ENCODE peak calls at places on chromosomes 11 and 22, in seven cellular contexts. One of them, this sample, is unnamed.

GRCh38 chr22:24474649-24475048 is 20.5 kb upstream of the UPB1 start:
- DNase-seq in ovary: no peak
- DNase-seq in AG04450: no peak
- DNase-seq in kidney: no peak
- DNase-seq in IMR-90: peak
- DNase-seq in fibroblast of lung: peak
- DNase-seq in CD8-positive, alpha-beta T cell: no peak
- DNase-seq in this sample: no peak

GRCh38 chr22:49992921-49993648 is 19.5 kb downstream of the IL17REL start:
- DNase-seq in fibroblast of lung: peak
- DNase-seq in ovary: no peak
- DNase-seq in IMR-90: peak
- DNase-seq in CD8-positive, alpha-beta T cell: peak
- DNase-seq in AG04450: no peak
- DNase-seq in kidney: peak
- DNase-seq in this sample: peak

GRCh38 chr22:24500251-24500820 is 5.2 kb downstream of the UPB1 start:
- DNase-seq in kidney: peak
- DNase-seq in fibroblast of lung: no peak
- DNase-seq in ovary: no peak
- DNase-seq in CD8-positive, alpha-beta T cell: no peak
- DNase-seq in IMR-90: no peak
- DNase-seq in AG04450: no peak
- DNase-seq in this sample: peak

GRCh38 chr11:130213143-130213978 is 53.8 kb downstream of the ST14 start:
- DNase-seq in fibroblast of lung: peak
- DNase-seq in ovary: peak
- DNase-seq in AG04450: no peak
- DNase-seq in CD8-positive, alpha-beta T cell: peak
- DNase-seq in kidney: peak
- DNase-seq in IMR-90: peak
- DNase-seq in this sample: peak

GRCh38 chr11:95545116-95545875 is 244.3 kb downstream of the FAM76B start:
- DNase-seq in fibroblast of lung: no peak
- DNase-seq in CD8-positive, alpha-beta T cell: no peak
- DNase-seq in IMR-90: no peak
- DNase-seq in kidney: no peak
- DNase-seq in ovary: no peak
- DNase-seq in AG04450: no peak
- DNase-seq in this sample: no peak

GRCh38 chr22:19579880-19580279 is 55.7 kb upstream of the CLDN5 start:
- DNase-seq in CD8-positive, alpha-beta T cell: no peak
- DNase-seq in fibroblast of lung: no peak
- DNase-seq in ovary: peak
- DNase-seq in IMR-90: no peak
- DNase-seq in AG04450: no peak
- DNase-seq in kidney: peak
- DNase-seq in this sample: peak

GRCh38 chr11:3904228-3904627 is 48.8 kb downstream of the STIM1 start:
- DNase-seq in ovary: no peak
- DNase-seq in fibroblast of lung: no peak
- DNase-seq in CD8-positive, alpha-beta T cell: no peak
- DNase-seq in IMR-90: no peak
- DNase-seq in kidney: no peak
- DNase-seq in AG04450: no peak
- DNase-seq in this sample: no peak

GRCh38 chr11:122202951-122203456 is 87.0 kb upstream of the BLID start:
- DNase-seq in ovary: peak
- DNase-seq in AG04450: peak
- DNase-seq in IMR-90: peak
- DNase-seq in kidney: peak
- DNase-seq in fibroblast of lung: peak
- DNase-seq in CD8-positive, alpha-beta T cell: peak
- DNase-seq in this sample: peak

GRCh38 chr11:105589346-105589745 is 20.5 kb upstream of the GRIA4 start:
- DNase-seq in AG04450: no peak
- DNase-seq in CD8-positive, alpha-beta T cell: no peak
- DNase-seq in fibroblast of lung: peak
- DNase-seq in ovary: no peak
- DNase-seq in IMR-90: peak
- DNase-seq in kidney: no peak
- DNase-seq in this sample: no peak

GRCh38 chr11:104738918-104739317 is 159.3 kb downstream of the CASP12 start:
- DNase-seq in IMR-90: no peak
- DNase-seq in CD8-positive, alpha-beta T cell: no peak
- DNase-seq in fibroblast of lung: no peak
- DNase-seq in kidney: no peak
- DNase-seq in AG04450: no peak
- DNase-seq in ovary: no peak
- DNase-seq in this sample: no peak

GRCh38 chr11:122977455-122978302 is 4.0 kb downstream of the BSX start:
- DNase-seq in fibroblast of lung: no peak
- DNase-seq in CD8-positive, alpha-beta T cell: no peak
- DNase-seq in IMR-90: no peak
- DNase-seq in kidney: no peak
- DNase-seq in AG04450: no peak
- DNase-seq in ovary: no peak
- DNase-seq in this sample: peak

GRCh38 chr22:46774456-46775363 is 12.3 kb downstream of the TBC1D22A start:
- DNase-seq in AG04450: no peak
- DNase-seq in fibroblast of lung: no peak
- DNase-seq in ovary: no peak
- DNase-seq in kidney: peak
- DNase-seq in IMR-90: no peak
- DNase-seq in CD8-positive, alpha-beta T cell: peak
- DNase-seq in this sample: peak

GRCh38 chr22:20240900-20241299 is 27.2 kb downstream of the RTN4R start:
- DNase-seq in CD8-positive, alpha-beta T cell: no peak
- DNase-seq in ovary: no peak
- DNase-seq in AG04450: no peak
- DNase-seq in IMR-90: no peak
- DNase-seq in kidney: no peak
- DNase-seq in fibroblast of lung: no peak
- DNase-seq in this sample: no peak

GRCh38 chr22:42297778-42298177 is 27.3 kb upstream of the TCF20 start:
- DNase-seq in IMR-90: no peak
- DNase-seq in fibroblast of lung: no peak
- DNase-seq in CD8-positive, alpha-beta T cell: no peak
- DNase-seq in AG04450: no peak
- DNase-seq in kidney: no peak
- DNase-seq in ovary: no peak
- DNase-seq in this sample: no peak
- H3K4me3 ChIP-seq in IMR-90: no peak
- H3K4me3 ChIP-seq in fibroblast of lung: no peak
- H3K4me3 ChIP-seq in CD8-positive, alpha-beta T cell: no peak
- H3K4me3 ChIP-seq in AG04450: no peak
- H3K4me3 ChIP-seq in kidney: no peak
- H3K4me3 ChIP-seq in ovary: no peak
- H3K4me3 ChIP-seq in this sample: no peak

GRCh38 chr11:78446210-78446609 is 28.6 kb upstream of the GAB2 start:
- DNase-seq in AG04450: no peak
- DNase-seq in kidney: no peak
- DNase-seq in IMR-90: no peak
- DNase-seq in fibroblast of lung: no peak
- DNase-seq in ovary: no peak
- DNase-seq in CD8-positive, alpha-beta T cell: no peak
- DNase-seq in this sample: no peak
- TF ChIP-seq CTCF in AG04450: no peak
- TF ChIP-seq CTCF in kidney: no peak
- TF ChIP-seq CTCF in IMR-90: no peak
- TF ChIP-seq CTCF in fibroblast of lung: no peak
- TF ChIP-seq CTCF in ovary: no peak
- TF ChIP-seq CTCF in CD8-positive, alpha-beta T cell: no peak
- TF ChIP-seq CTCF in this sample: no peak

DNA sequence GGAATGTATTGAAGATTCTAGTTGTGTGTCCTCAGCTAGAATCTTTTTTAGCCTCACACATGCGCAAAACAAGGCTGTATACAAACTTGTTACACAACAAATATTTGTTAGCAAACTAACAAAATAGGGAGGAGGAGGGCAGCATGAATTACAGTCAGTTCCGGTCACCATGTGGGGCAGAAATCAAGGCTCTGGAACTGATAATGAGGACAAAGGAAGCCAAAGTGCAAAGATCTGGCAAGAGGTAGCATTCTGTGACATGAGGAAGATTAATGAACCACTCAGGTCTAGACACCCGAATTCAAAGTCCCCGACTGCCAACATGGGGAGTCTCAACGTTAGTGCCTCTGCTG is 1.9 kb downstream of the SUN2 start:
- DNase-seq in kidney: no peak
- DNase-seq in ovary: no peak
- DNase-seq in fibroblast of lung: no peak
- DNase-seq in CD8-positive, alpha-beta T cell: no peak
- DNase-seq in IMR-90: no peak
- DNase-seq in AG04450: no peak
- DNase-seq in this sample: no peak
- H3K4me3 ChIP-seq in kidney: peak
- H3K4me3 ChIP-seq in ovary: peak
- H3K4me3 ChIP-seq in fibroblast of lung: peak
- H3K4me3 ChIP-seq in CD8-positive, alpha-beta T cell: peak
- H3K4me3 ChIP-seq in IMR-90: no peak
- H3K4me3 ChIP-seq in AG04450: peak
- H3K4me3 ChIP-seq in this sample: peak

GRCh38 chr22:37634505-37635002 is 4.9 kb upstream of the SH3BP1 start:
- DNase-seq in fibroblast of lung: no peak
- DNase-seq in AG04450: no peak
- DNase-seq in IMR-90: no peak
- DNase-seq in CD8-positive, alpha-beta T cell: no peak
- DNase-seq in kidney: no peak
- DNase-seq in ovary: no peak
- DNase-seq in this sample: no peak
- TF ChIP-seq CTCF in fibroblast of lung: no peak
- TF ChIP-seq CTCF in AG04450: peak
- TF ChIP-seq CTCF in IMR-90: peak
- TF ChIP-seq CTCF in CD8-positive, alpha-beta T cell: no peak
- TF ChIP-seq CTCF in kidney: no peak
- TF ChIP-seq CTCF in ovary: peak
- TF ChIP-seq CTCF in this sample: no peak

GRCh38 chr11:73137262-73137941 is 4.7 kb downstream of the FCHSD2 start:
- DNase-seq in IMR-90: no peak
- DNase-seq in fibroblast of lung: no peak
- DNase-seq in AG04450: no peak
- DNase-seq in kidney: no peak
- DNase-seq in CD8-positive, alpha-beta T cell: no peak
- DNase-seq in ovary: no peak
- DNase-seq in this sample: no peak

GRCh38 chr11:73135346-73136284 is 6.5 kb downstream of the FCHSD2 start:
- DNase-seq in AG04450: no peak
- DNase-seq in ovary: no peak
- DNase-seq in fibroblast of lung: no peak
- DNase-seq in CD8-positive, alpha-beta T cell: no peak
- DNase-seq in kidney: no peak
- DNase-seq in IMR-90: no peak
- DNase-seq in this sample: no peak

GRCh38 chr11:73140213-73141030 is 1.7 kb downstream of the FCHSD2 start:
- DNase-seq in kidney: peak
- DNase-seq in CD8-positive, alpha-beta T cell: no peak
- DNase-seq in fibroblast of lung: peak
- DNase-seq in IMR-90: peak
- DNase-seq in AG04450: no peak
- DNase-seq in ovary: peak
- DNase-seq in this sample: peak

GRCh38 chr11:73139476-73140198 is 2.5 kb downstream of the FCHSD2 start:
- DNase-seq in CD8-positive, alpha-beta T cell: no peak
- DNase-seq in kidney: no peak
- DNase-seq in IMR-90: peak
- DNase-seq in fibroblast of lung: peak
- DNase-seq in ovary: no peak
- DNase-seq in AG04450: no peak
- DNase-seq in this sample: no peak

DNA sequence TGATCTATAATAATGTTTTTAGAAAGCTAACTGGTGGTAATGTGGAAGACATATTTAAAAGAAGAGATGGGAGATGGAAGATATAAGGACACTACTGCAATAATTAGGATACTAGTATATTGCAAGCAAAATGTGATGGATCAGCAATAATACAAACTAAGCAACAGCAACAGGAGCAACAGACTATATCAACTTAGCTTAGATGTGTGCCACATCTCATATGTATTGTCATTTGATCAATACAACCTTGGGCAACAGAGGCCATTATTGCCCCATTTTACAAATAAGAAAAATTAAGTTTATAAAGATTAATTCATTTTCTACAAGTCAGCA is 4.2 kb downstream of the FCHSD2 start:
- DNase-seq in CD8-positive, alpha-beta T cell: no peak
- DNase-seq in ovary: no peak
- DNase-seq in AG04450: no peak
- DNase-seq in kidney: no peak
- DNase-seq in fibroblast of lung: no peak
- DNase-seq in IMR-90: no peak
- DNase-seq in this sample: no peak
- H3K4me3 ChIP-seq in CD8-positive, alpha-beta T cell: no peak
- H3K4me3 ChIP-seq in ovary: no peak
- H3K4me3 ChIP-seq in AG04450: no peak
- H3K4me3 ChIP-seq in kidney: no peak
- H3K4me3 ChIP-seq in fibroblast of lung: no peak
- H3K4me3 ChIP-seq in IMR-90: no peak
- H3K4me3 ChIP-seq in this sample: peak

GRCh38 chr11:44484211-44484610 is 81.3 kb upstream of the CD82 start:
- DNase-seq in IMR-90: peak
- DNase-seq in fibroblast of lung: no peak
- DNase-seq in CD8-positive, alpha-beta T cell: no peak
- DNase-seq in kidney: no peak
- DNase-seq in ovary: no peak
- DNase-seq in AG04450: no peak
- DNase-seq in this sample: no peak
- TF ChIP-seq CTCF in IMR-90: peak
- TF ChIP-seq CTCF in fibroblast of lung: peak
- TF ChIP-seq CTCF in CD8-positive, alpha-beta T cell: no peak
- TF ChIP-seq CTCF in kidney: no peak
- TF ChIP-seq CTCF in ovary: no peak
- TF ChIP-seq CTCF in AG04450: peak
- TF ChIP-seq CTCF in this sample: no peak

DNA sequence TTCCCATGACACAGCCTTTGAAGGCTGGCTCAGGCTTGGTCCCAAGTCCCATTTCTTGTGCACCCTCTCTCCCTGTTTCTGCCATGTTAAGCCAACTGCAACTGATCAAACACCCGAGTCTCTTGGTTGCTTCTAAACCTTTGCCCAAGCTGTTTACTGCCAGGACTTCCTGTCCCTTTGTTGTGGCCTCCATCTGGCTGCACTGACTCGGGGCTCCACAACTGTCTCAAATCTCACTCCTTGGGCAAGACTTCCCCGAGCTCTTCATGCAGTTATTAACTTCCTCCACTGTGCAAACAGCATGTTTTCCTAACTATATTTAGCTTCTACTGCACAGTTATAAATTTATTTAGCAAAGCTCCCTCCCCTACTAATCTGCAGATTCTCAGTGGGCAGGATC is 4.3 kb downstream of the VPREB1 start:
- DNase-seq in CD8-positive, alpha-beta T cell: peak
- DNase-seq in ovary: no peak
- DNase-seq in IMR-90: no peak
- DNase-seq in AG04450: no peak
- DNase-seq in kidney: no peak
- DNase-seq in fibroblast of lung: no peak
- DNase-seq in this sample: no peak
- H3K4me3 ChIP-seq in CD8-positive, alpha-beta T cell: no peak
- H3K4me3 ChIP-seq in ovary: no peak
- H3K4me3 ChIP-seq in IMR-90: no peak
- H3K4me3 ChIP-seq in AG04450: no peak
- H3K4me3 ChIP-seq in kidney: no peak
- H3K4me3 ChIP-seq in fibroblast of lung: no peak
- H3K4me3 ChIP-seq in this sample: no peak

This sample was measured in upper lobe of left lung.